ENCODE peak calls at places on chromosomes 6 and 20, in six cellular contexts. U is germinal center, T is NCI-H510A treated with DMSO at 0.1 percent for 48 hours, M is H7, L is pancreas, O is fibroblast of lung. E is an unnamed sample.

GRCh38 chr20:478949-479429 is 16.7 kb upstream of the TBC1D20 start:
- DNase-seq in M (peak), L (no peak), O (peak), U (peak), T (peak), E (peak)

GRCh38 chr6:11111769-11112437 is 378 bp upstream of the ERVFRD-1 start:
- DNase-seq in T (no peak), U (no peak), L (no peak), M (no peak), O (no peak), E (no peak)

GRCh38 chr6:8738951-8739350 is 303.6 kb upstream of the SLC35B3 start:
- DNase-seq in L (no peak), O (no peak), T (no peak), U (no peak), M (no peak), E (no peak)

GRCh38 chr6:166206066-166206465 is 38.4 kb upstream of the TBXT start:
- DNase-seq in O (no peak), L (no peak), U (no peak), M (no peak), T (no peak), E (no peak)

GRCh38 chr6:13763740-13764381 is 50.5 kb downstream of the MCUR1 start:
- DNase-seq in O (no peak), U (peak), L (no peak), T (no peak), M (no peak), E (no peak)

GRCh38 chr6:137033828-137034227 is 10.9 kb downstream of the IL20RA start:
- DNase-seq in T (no peak), L (no peak), O (peak), U (no peak), M (no peak), E (no peak)

GRCh38 chr6:158152659-158153058 is 15.4 kb downstream of the SERAC1 start:
- DNase-seq in M (no peak), T (no peak), U (no peak), O (no peak), L (no peak), E (no peak)

GRCh38 chr20:59948828-59949720 is 8.9 kb downstream of the FAM217B start:
- DNase-seq in L (no peak), O (peak), T (peak), M (no peak), U (peak), E (peak)

GRCh38 chr6:121963826-121964225 is 435.6 kb upstream of the HSF2 start:
- DNase-seq in M (no peak), L (no peak), T (no peak), U (no peak), O (no peak), E (no peak)

E was measured in HEK293T.